ENCODE peak calls at places on chromosomes 13 and 19, in seven cellular contexts. One of them, this sample, is unnamed.

GRCh38 chr13:80334582-80335260 is 6.2 kb downstream of the SPRY2 start:
- DNase-seq in neural progenitor cell: no peak
- DNase-seq in AG04450: no peak
- DNase-seq in upper lobe of left lung: no peak
- DNase-seq in testis: no peak
- DNase-seq in Caco-2: no peak
- DNase-seq in uterus: no peak
- DNase-seq in this sample: no peak

GRCh38 chr19:30626567-30626966 is 254.4 kb downstream of the ZNF536 start:
- DNase-seq in AG04450: no peak
- DNase-seq in uterus: no peak
- DNase-seq in testis: no peak
- DNase-seq in upper lobe of left lung: peak; percentile 69
- DNase-seq in neural progenitor cell: no peak
- DNase-seq in Caco-2: no peak
- DNase-seq in this sample: no peak

GRCh38 chr13:105925496-105925895 is 610.0 kb downstream of the EFNB2 start:
- DNase-seq in Caco-2: no peak
- DNase-seq in neural progenitor cell: no peak
- DNase-seq in AG04450: no peak
- DNase-seq in uterus: no peak
- DNase-seq in testis: no peak
- DNase-seq in upper lobe of left lung: no peak
- DNase-seq in this sample: no peak

GRCh38 chr19:31600731-31601295 is 251.6 kb upstream of the TSHZ3 start:
- DNase-seq in testis: no peak
- DNase-seq in Caco-2: no peak
- DNase-seq in neural progenitor cell: no peak
- DNase-seq in AG04450: no peak
- DNase-seq in upper lobe of left lung: no peak
- DNase-seq in uterus: no peak
- DNase-seq in this sample: no peak

GRCh38 chr19:41691268-41691970 is 3.3 kb upstream of the CEACAM7 start:
- DNase-seq in AG04450: no peak
- DNase-seq in testis: no peak
- DNase-seq in neural progenitor cell: no peak
- DNase-seq in uterus: no peak
- DNase-seq in upper lobe of left lung: peak; percentile 63
- DNase-seq in Caco-2: no peak
- DNase-seq in this sample: no peak

GRCh38 chr19:13430790-13431582 is 75.3 kb downstream of the CACNA1A start:
- DNase-seq in AG04450: peak; percentile 11
- DNase-seq in upper lobe of left lung: no peak
- DNase-seq in testis: peak; percentile 19
- DNase-seq in Caco-2: peak; percentile 38
- DNase-seq in neural progenitor cell: peak; percentile 63
- DNase-seq in uterus: no peak
- DNase-seq in this sample: peak; percentile 48

GRCh38 chr19:3504723-3505122 is 1.4 kb upstream of the FZR1 start:
- DNase-seq in Caco-2: no peak
- DNase-seq in upper lobe of left lung: no peak
- DNase-seq in neural progenitor cell: no peak
- DNase-seq in uterus: no peak
- DNase-seq in AG04450: no peak
- DNase-seq in testis: no peak
- DNase-seq in this sample: no peak

GRCh38 chr19:39192846-39193245 is 3.9 kb upstream of the NCCRP1 start:
- DNase-seq in AG04450: no peak
- DNase-seq in uterus: no peak
- DNase-seq in testis: no peak
- DNase-seq in Caco-2: no peak
- DNase-seq in upper lobe of left lung: no peak
- DNase-seq in neural progenitor cell: no peak
- DNase-seq in this sample: no peak

GRCh38 chr13:40665754-40666057 is 735 bp downstream of the FOXO1 start:
- DNase-seq in AG04450: no peak
- DNase-seq in uterus: no peak
- DNase-seq in Caco-2: no peak
- DNase-seq in neural progenitor cell: no peak
- DNase-seq in testis: no peak
- DNase-seq in upper lobe of left lung: peak; percentile 92
- DNase-seq in this sample: no peak

GRCh38 chr13:48727252-48728011 is 73.7 kb downstream of the CYSLTR2 start:
- DNase-seq in AG04450: no peak
- DNase-seq in Caco-2: no peak
- DNase-seq in neural progenitor cell: no peak
- DNase-seq in upper lobe of left lung: no peak
- DNase-seq in uterus: peak; percentile 64
- DNase-seq in testis: no peak
- DNase-seq in this sample: no peak

GRCh38 chr19:40190891-40191835 is at the start of gene MAP3K10:
- DNase-seq in uterus: peak; percentile 68
- DNase-seq in Caco-2: peak; percentile 67
- DNase-seq in AG04450: no peak
- DNase-seq in neural progenitor cell: peak; percentile 89
- DNase-seq in upper lobe of left lung: peak; percentile 97
- DNase-seq in testis: peak; percentile 79
- DNase-seq in this sample: peak; percentile 81

GRCh38 chr19:47003611-47003935 is 16.1 kb upstream of the NPAS1 start:
- DNase-seq in uterus: no peak
- DNase-seq in upper lobe of left lung: no peak
- DNase-seq in Caco-2: no peak
- DNase-seq in neural progenitor cell: no peak
- DNase-seq in AG04450: no peak
- DNase-seq in testis: no peak
- DNase-seq in this sample: no peak

GRCh38 chr13:30486230-30487074 is 20.7 kb upstream of the HMGB1 start:
- DNase-seq in uterus: no peak
- DNase-seq in AG04450: no peak
- DNase-seq in upper lobe of left lung: no peak
- DNase-seq in neural progenitor cell: no peak
- DNase-seq in testis: no peak
- DNase-seq in Caco-2: peak; percentile 62
- DNase-seq in this sample: no peak

GRCh38 chr19:29260477-29261317 is 47.7 kb upstream of the UQCRFS1 start:
- DNase-seq in neural progenitor cell: peak; percentile 74
- DNase-seq in AG04450: no peak
- DNase-seq in uterus: no peak
- DNase-seq in upper lobe of left lung: no peak
- DNase-seq in testis: peak; percentile 60
- DNase-seq in Caco-2: peak; percentile 48
- DNase-seq in this sample: no peak

GRCh38 chr19:13089139-13089856 is 13.4 kb downstream of the LYL1 start:
- DNase-seq in uterus: no peak
- DNase-seq in testis: no peak
- DNase-seq in AG04450: no peak
- DNase-seq in upper lobe of left lung: no peak
- DNase-seq in Caco-2: no peak
- DNase-seq in neural progenitor cell: peak; percentile 61
- DNase-seq in this sample: no peak

GRCh38 chr19:43751466-43752220 is 3.1 kb downstream of the SMG9 start:
- DNase-seq in neural progenitor cell: no peak
- DNase-seq in AG04450: no peak
- DNase-seq in Caco-2: no peak
- DNase-seq in uterus: no peak
- DNase-seq in upper lobe of left lung: no peak
- DNase-seq in testis: no peak
- DNase-seq in this sample: no peak

GRCh38 chr19:46600393-46601317 is 475 bp upstream of the CALM3 start:
- DNase-seq in uterus: peak; percentile 98
- DNase-seq in Caco-2: peak; percentile 96
- DNase-seq in testis: peak; percentile 98
- DNase-seq in AG04450: peak; percentile 97
- DNase-seq in upper lobe of left lung: peak; percentile 99
- DNase-seq in neural progenitor cell: peak; percentile 99
- DNase-seq in this sample: peak; percentile 96

GRCh38 chr13:102657630-102658029 is 37.2 kb downstream of the METTL21C start:
- DNase-seq in uterus: no peak
- DNase-seq in upper lobe of left lung: no peak
- DNase-seq in neural progenitor cell: no peak
- DNase-seq in AG04450: no peak
- DNase-seq in testis: no peak
- DNase-seq in Caco-2: no peak
- DNase-seq in this sample: no peak
- TF ChIP-seq CTCF in uterus: no peak
- TF ChIP-seq CTCF in upper lobe of left lung: no peak
- TF ChIP-seq CTCF in neural progenitor cell: peak; percentile 32
- TF ChIP-seq CTCF in AG04450: peak; percentile 36
- TF ChIP-seq CTCF in testis: no peak
- TF ChIP-seq CTCF in Caco-2: no peak
- TF ChIP-seq CTCF in this sample: peak; percentile 14

GRCh38 chr19:7732045-7732444 is at the start of gene CLEC4G:
- DNase-seq in AG04450: no peak
- DNase-seq in uterus: no peak
- DNase-seq in upper lobe of left lung: peak; percentile 37
- DNase-seq in neural progenitor cell: no peak
- DNase-seq in testis: no peak
- DNase-seq in Caco-2: no peak
- DNase-seq in this sample: no peak
- H3K27me3 ChIP-seq in AG04450: peaks cover 31% of the 10 kb centered on the region
- H3K27me3 ChIP-seq in uterus: peaks cover 10% of the 10 kb centered on the region
- H3K27me3 ChIP-seq in upper lobe of left lung: no peaks in the 10 kb centered on the region
- H3K27me3 ChIP-seq in neural progenitor cell: peaks cover 99% of the 10 kb centered on the region
- H3K27me3 ChIP-seq in testis: no peaks in the 10 kb centered on the region
- H3K27me3 ChIP-seq in Caco-2: no peaks in the 10 kb centered on the region
- H3K27me3 ChIP-seq in this sample: peaks cover 44% of the 10 kb centered on the region

GRCh38 chr19:917323-918151 is at the start of gene KISS1R:
- DNase-seq in uterus: no peak
- DNase-seq in upper lobe of left lung: peak; percentile 90
- DNase-seq in testis: no peak
- DNase-seq in Caco-2: peak; percentile 74
- DNase-seq in AG04450: no peak
- DNase-seq in neural progenitor cell: peak; percentile 93
- DNase-seq in this sample: peak; percentile 75
- TF ChIP-seq CTCF in uterus: no peak
- TF ChIP-seq CTCF in upper lobe of left lung: peak; percentile 42
- TF ChIP-seq CTCF in testis: no peak
- TF ChIP-seq CTCF in Caco-2: peak; percentile 68
- TF ChIP-seq CTCF in AG04450: peak; percentile 33
- TF ChIP-seq CTCF in neural progenitor cell: peak; percentile 78
- TF ChIP-seq CTCF in this sample: peak; percentile 52

GRCh38 chr19:53907690-53908089 is 1.4 kb upstream of the CACNG7 start:
- DNase-seq in uterus: no peak
- DNase-seq in neural progenitor cell: no peak
- DNase-seq in Caco-2: no peak
- DNase-seq in AG04450: no peak
- DNase-seq in upper lobe of left lung: no peak
- DNase-seq in testis: no peak
- DNase-seq in this sample: no peak
- H3K27me3 ChIP-seq in uterus: peaks cover 39% of the 10 kb centered on the region
- H3K27me3 ChIP-seq in neural progenitor cell: peaks cover 76% of the 10 kb centered on the region
- H3K27me3 ChIP-seq in Caco-2: no peaks in the 10 kb centered on the region
- H3K27me3 ChIP-seq in AG04450: peaks cover 10% of the 10 kb centered on the region
- H3K27me3 ChIP-seq in upper lobe of left lung: peaks cover 5% of the 10 kb centered on the region
- H3K27me3 ChIP-seq in testis: no peaks in the 10 kb centered on the region
- H3K27me3 ChIP-seq in this sample: peaks cover 70% of the 10 kb centered on the region

GRCh38 chr19:5335593-5335992 is 5.0 kb downstream of the PTPRS start:
- DNase-seq in Caco-2: no peak
- DNase-seq in neural progenitor cell: no peak
- DNase-seq in testis: no peak
- DNase-seq in AG04450: no peak
- DNase-seq in upper lobe of left lung: no peak
- DNase-seq in uterus: no peak
- DNase-seq in this sample: no peak
- TF ChIP-seq CTCF in Caco-2: no peak
- TF ChIP-seq CTCF in neural progenitor cell: no peak
- TF ChIP-seq CTCF in testis: no peak
- TF ChIP-seq CTCF in AG04450: no peak
- TF ChIP-seq CTCF in upper lobe of left lung: no peak
- TF ChIP-seq CTCF in uterus: no peak
- TF ChIP-seq CTCF in this sample: no peak